ENCODE peak calls at places on chromosomes 1 and 21, in six cellular contexts. One of them, this sample, is unnamed.

GRCh38 chr21:30605968-30606367 is 5.1 kb downstream of the KRTAP22-1 start:
- DNase-seq in left ventricle myocardium inferior: no peak
- DNase-seq in stimulated activated CD4-positive, alpha-beta T cell treated with anti-CD3 and anti-CD28 coated beads, Interleukin-2, amount 100 ng/mL, for 24 hours: no peak
- DNase-seq in fibroblast of lung: no peak
- DNase-seq in AML-193: no peak
- DNase-seq in iris pigment epithelial cell: no peak
- DNase-seq in this sample: no peak

GRCh38 chr1:196115641-196116040 is 492.6 kb downstream of the KCNT2 start:
- DNase-seq in left ventricle myocardium inferior: peak
- DNase-seq in stimulated activated CD4-positive, alpha-beta T cell treated with anti-CD3 and anti-CD28 coated beads, Interleukin-2, amount 100 ng/mL, for 24 hours: no peak
- DNase-seq in fibroblast of lung: peak
- DNase-seq in AML-193: no peak
- DNase-seq in iris pigment epithelial cell: peak
- DNase-seq in this sample: no peak

GRCh38 chr1:114024049-114024448 is 44.8 kb downstream of the OLFML3 start:
- DNase-seq in left ventricle myocardium inferior: no peak
- DNase-seq in stimulated activated CD4-positive, alpha-beta T cell treated with anti-CD3 and anti-CD28 coated beads, Interleukin-2, amount 100 ng/mL, for 24 hours: no peak
- DNase-seq in fibroblast of lung: no peak
- DNase-seq in AML-193: no peak
- DNase-seq in iris pigment epithelial cell: peak
- DNase-seq in this sample: no peak

GRCh38 chr1:37150986-37151385 is 116.7 kb upstream of the GRIK3 start:
- DNase-seq in left ventricle myocardium inferior: no peak
- DNase-seq in stimulated activated CD4-positive, alpha-beta T cell treated with anti-CD3 and anti-CD28 coated beads, Interleukin-2, amount 100 ng/mL, for 24 hours: no peak
- DNase-seq in fibroblast of lung: no peak
- DNase-seq in AML-193: no peak
- DNase-seq in iris pigment epithelial cell: no peak
- DNase-seq in this sample: no peak

GRCh38 chr1:16352842-16353535 is 709 bp upstream of the FBXO42 start:
- DNase-seq in left ventricle myocardium inferior: no peak
- DNase-seq in stimulated activated CD4-positive, alpha-beta T cell treated with anti-CD3 and anti-CD28 coated beads, Interleukin-2, amount 100 ng/mL, for 24 hours: no peak
- DNase-seq in fibroblast of lung: no peak
- DNase-seq in AML-193: peak
- DNase-seq in iris pigment epithelial cell: no peak
- DNase-seq in this sample: no peak

GRCh38 chr21:14685568-14685967 is 139.5 kb upstream of the SAMSN1 start:
- DNase-seq in left ventricle myocardium inferior: no peak
- DNase-seq in stimulated activated CD4-positive, alpha-beta T cell treated with anti-CD3 and anti-CD28 coated beads, Interleukin-2, amount 100 ng/mL, for 24 hours: no peak
- DNase-seq in fibroblast of lung: no peak
- DNase-seq in AML-193: peak
- DNase-seq in iris pigment epithelial cell: no peak
- DNase-seq in this sample: no peak

GRCh38 chr1:18489417-18490143 is 8.8 kb downstream of the KLHDC7A start:
- DNase-seq in left ventricle myocardium inferior: no peak
- DNase-seq in stimulated activated CD4-positive, alpha-beta T cell treated with anti-CD3 and anti-CD28 coated beads, Interleukin-2, amount 100 ng/mL, for 24 hours: no peak
- DNase-seq in fibroblast of lung: no peak
- DNase-seq in AML-193: no peak
- DNase-seq in iris pigment epithelial cell: no peak
- DNase-seq in this sample: no peak

GRCh38 chr1:87449348-87449963 is 120.8 kb downstream of the LMO4 start:
- DNase-seq in left ventricle myocardium inferior: peak
- DNase-seq in stimulated activated CD4-positive, alpha-beta T cell treated with anti-CD3 and anti-CD28 coated beads, Interleukin-2, amount 100 ng/mL, for 24 hours: peak
- DNase-seq in fibroblast of lung: peak
- DNase-seq in AML-193: no peak
- DNase-seq in iris pigment epithelial cell: no peak
- DNase-seq in this sample: no peak

GRCh38 chr1:43286115-43286514 is 734 bp upstream of the C1orf210 start:
- DNase-seq in left ventricle myocardium inferior: no peak
- DNase-seq in stimulated activated CD4-positive, alpha-beta T cell treated with anti-CD3 and anti-CD28 coated beads, Interleukin-2, amount 100 ng/mL, for 24 hours: no peak
- DNase-seq in fibroblast of lung: no peak
- DNase-seq in AML-193: no peak
- DNase-seq in iris pigment epithelial cell: no peak
- DNase-seq in this sample: no peak

GRCh38 chr1:29245261-29245660 is 8.9 kb downstream of the PTPRU start:
- DNase-seq in left ventricle myocardium inferior: no peak
- DNase-seq in stimulated activated CD4-positive, alpha-beta T cell treated with anti-CD3 and anti-CD28 coated beads, Interleukin-2, amount 100 ng/mL, for 24 hours: no peak
- DNase-seq in fibroblast of lung: no peak
- DNase-seq in AML-193: no peak
- DNase-seq in iris pigment epithelial cell: no peak
- DNase-seq in this sample: no peak

GRCh38 chr1:215958836-215959235 is 391.7 kb downstream of the KCTD3 start:
- DNase-seq in left ventricle myocardium inferior: no peak
- DNase-seq in stimulated activated CD4-positive, alpha-beta T cell treated with anti-CD3 and anti-CD28 coated beads, Interleukin-2, amount 100 ng/mL, for 24 hours: no peak
- DNase-seq in fibroblast of lung: peak
- DNase-seq in AML-193: no peak
- DNase-seq in iris pigment epithelial cell: no peak
- DNase-seq in this sample: no peak

GRCh38 chr1:173823776-173824314 is 628 bp upstream of the DARS2 start:
- DNase-seq in left ventricle myocardium inferior: no peak
- DNase-seq in stimulated activated CD4-positive, alpha-beta T cell treated with anti-CD3 and anti-CD28 coated beads, Interleukin-2, amount 100 ng/mL, for 24 hours: no peak
- DNase-seq in fibroblast of lung: no peak
- DNase-seq in AML-193: no peak
- DNase-seq in iris pigment epithelial cell: peak
- DNase-seq in this sample: no peak

GRCh38 chr1:243268284-243268653 is 12.4 kb downstream of the SDCCAG8 start:
- DNase-seq in left ventricle myocardium inferior: no peak
- DNase-seq in stimulated activated CD4-positive, alpha-beta T cell treated with anti-CD3 and anti-CD28 coated beads, Interleukin-2, amount 100 ng/mL, for 24 hours: no peak
- DNase-seq in fibroblast of lung: peak
- DNase-seq in AML-193: no peak
- DNase-seq in iris pigment epithelial cell: peak
- DNase-seq in this sample: no peak

GRCh38 chr1:37475380-37476086 is 1.2 kb downstream of the ZC3H12A start:
- DNase-seq in left ventricle myocardium inferior: no peak
- DNase-seq in stimulated activated CD4-positive, alpha-beta T cell treated with anti-CD3 and anti-CD28 coated beads, Interleukin-2, amount 100 ng/mL, for 24 hours: no peak
- DNase-seq in fibroblast of lung: no peak
- DNase-seq in AML-193: no peak
- DNase-seq in iris pigment epithelial cell: no peak
- DNase-seq in this sample: no peak

GRCh38 chr1:15168479-15168878 is 14.9 kb downstream of the TMEM51 start:
- DNase-seq in left ventricle myocardium inferior: no peak
- DNase-seq in stimulated activated CD4-positive, alpha-beta T cell treated with anti-CD3 and anti-CD28 coated beads, Interleukin-2, amount 100 ng/mL, for 24 hours: no peak
- DNase-seq in fibroblast of lung: peak
- DNase-seq in AML-193: no peak
- DNase-seq in iris pigment epithelial cell: peak
- DNase-seq in this sample: no peak

GRCh38 chr21:41566500-41567014 is 58.6 kb upstream of the TMPRSS2 start:
- DNase-seq in left ventricle myocardium inferior: no peak
- DNase-seq in stimulated activated CD4-positive, alpha-beta T cell treated with anti-CD3 and anti-CD28 coated beads, Interleukin-2, amount 100 ng/mL, for 24 hours: no peak
- DNase-seq in fibroblast of lung: no peak
- DNase-seq in AML-193: no peak
- DNase-seq in iris pigment epithelial cell: no peak
- DNase-seq in this sample: no peak

GRCh38 chr1:73593379-73593778 is 604.6 kb downstream of the LRRIQ3 start:
- DNase-seq in left ventricle myocardium inferior: no peak
- DNase-seq in stimulated activated CD4-positive, alpha-beta T cell treated with anti-CD3 and anti-CD28 coated beads, Interleukin-2, amount 100 ng/mL, for 24 hours: no peak
- DNase-seq in fibroblast of lung: peak
- DNase-seq in AML-193: no peak
- DNase-seq in iris pigment epithelial cell: peak
- DNase-seq in this sample: no peak

GRCh38 chr1:206080421-206080820 is 27.4 kb downstream of the RHEX start:
- DNase-seq in left ventricle myocardium inferior: no peak
- DNase-seq in stimulated activated CD4-positive, alpha-beta T cell treated with anti-CD3 and anti-CD28 coated beads, Interleukin-2, amount 100 ng/mL, for 24 hours: no peak
- DNase-seq in fibroblast of lung: no peak
- DNase-seq in AML-193: no peak
- DNase-seq in iris pigment epithelial cell: no peak
- DNase-seq in this sample: no peak

GRCh38 chr1:241551759-241552638 is 19.8 kb downstream of the KMO start:
- DNase-seq in left ventricle myocardium inferior: peak
- DNase-seq in stimulated activated CD4-positive, alpha-beta T cell treated with anti-CD3 and anti-CD28 coated beads, Interleukin-2, amount 100 ng/mL, for 24 hours: peak
- DNase-seq in fibroblast of lung: no peak
- DNase-seq in AML-193: peak
- DNase-seq in iris pigment epithelial cell: no peak
- DNase-seq in this sample: no peak

GRCh38 chr1:114828251-114828650 is 26.4 kb upstream of the SYCP1 start:
- DNase-seq in left ventricle myocardium inferior: no peak
- DNase-seq in stimulated activated CD4-positive, alpha-beta T cell treated with anti-CD3 and anti-CD28 coated beads, Interleukin-2, amount 100 ng/mL, for 24 hours: no peak
- DNase-seq in fibroblast of lung: no peak
- DNase-seq in AML-193: no peak
- DNase-seq in iris pigment epithelial cell: peak
- DNase-seq in this sample: no peak

GRCh38 chr21:39687069-39687468 is 57.9 kb upstream of the IGSF5 start:
- DNase-seq in left ventricle myocardium inferior: no peak
- DNase-seq in stimulated activated CD4-positive, alpha-beta T cell treated with anti-CD3 and anti-CD28 coated beads, Interleukin-2, amount 100 ng/mL, for 24 hours: no peak
- DNase-seq in fibroblast of lung: no peak
- DNase-seq in AML-193: no peak
- DNase-seq in iris pigment epithelial cell: no peak
- DNase-seq in this sample: no peak

GRCh38 chr1:84344286-84344685 is 42.8 kb downstream of the SAMD13 start:
- DNase-seq in left ventricle myocardium inferior: no peak
- DNase-seq in stimulated activated CD4-positive, alpha-beta T cell treated with anti-CD3 and anti-CD28 coated beads, Interleukin-2, amount 100 ng/mL, for 24 hours: no peak
- DNase-seq in fibroblast of lung: peak
- DNase-seq in AML-193: no peak
- DNase-seq in iris pigment epithelial cell: peak
- DNase-seq in this sample: no peak

GRCh38 chr1:81664341-81664740 is 136.4 kb upstream of the ADGRL2 start:
- DNase-seq in left ventricle myocardium inferior: no peak
- DNase-seq in stimulated activated CD4-positive, alpha-beta T cell treated with anti-CD3 and anti-CD28 coated beads, Interleukin-2, amount 100 ng/mL, for 24 hours: no peak
- DNase-seq in fibroblast of lung: no peak
- DNase-seq in AML-193: no peak
- DNase-seq in iris pigment epithelial cell: peak
- DNase-seq in this sample: no peak

GRCh38 chr21:32143222-32143939 is 135.5 kb downstream of the MIS18A start:
- DNase-seq in left ventricle myocardium inferior: peak
- DNase-seq in stimulated activated CD4-positive, alpha-beta T cell treated with anti-CD3 and anti-CD28 coated beads, Interleukin-2, amount 100 ng/mL, for 24 hours: no peak
- DNase-seq in fibroblast of lung: peak
- DNase-seq in AML-193: no peak
- DNase-seq in iris pigment epithelial cell: no peak
- DNase-seq in this sample: no peak

GRCh38 chr1:57423135-57424131 is at the start of gene DAB1:
- DNase-seq in left ventricle myocardium inferior: no peak
- DNase-seq in stimulated activated CD4-positive, alpha-beta T cell treated with anti-CD3 and anti-CD28 coated beads, Interleukin-2, amount 100 ng/mL, for 24 hours: no peak
- DNase-seq in fibroblast of lung: peak
- DNase-seq in AML-193: no peak
- DNase-seq in iris pigment epithelial cell: peak
- DNase-seq in this sample: no peak

This sample was measured in omental fat pad.